ENCODE peak calls at places on chromosome 13, in seven cellular contexts. One of them, this sample, is unnamed.

GRCh38 chr13:35995136-35995535 is 136.0 kb downstream of the DCLK1 start:
- DNase-seq in left lung: no peak
- DNase-seq in stomach: no peak
- DNase-seq in astrocyte of the spinal cord: no peak
- DNase-seq in gastrocnemius medialis: no peak
- DNase-seq in GM23338: no peak
- DNase-seq in IMR-90: no peak
- DNase-seq in this sample: peak

GRCh38 chr13:93180376-93180966 is 46.1 kb upstream of the GPC6 start:
- DNase-seq in left lung: no peak
- DNase-seq in stomach: no peak
- DNase-seq in astrocyte of the spinal cord: peak
- DNase-seq in gastrocnemius medialis: no peak
- DNase-seq in GM23338: no peak
- DNase-seq in IMR-90: peak
- DNase-seq in this sample: no peak

GRCh38 chr13:99975626-99976025 is 4.1 kb upstream of the ZIC5 start:
- DNase-seq in left lung: no peak
- DNase-seq in stomach: peak
- DNase-seq in astrocyte of the spinal cord: no peak
- DNase-seq in gastrocnemius medialis: no peak
- DNase-seq in GM23338: peak
- DNase-seq in IMR-90: no peak
- DNase-seq in this sample: no peak

GRCh38 chr13:96762876-96763275 is 231.4 kb downstream of the OXGR1 start:
- DNase-seq in left lung: no peak
- DNase-seq in stomach: no peak
- DNase-seq in astrocyte of the spinal cord: no peak
- DNase-seq in gastrocnemius medialis: no peak
- DNase-seq in GM23338: no peak
- DNase-seq in IMR-90: no peak
- DNase-seq in this sample: no peak

GRCh38 chr13:108915095-108915633 is 285.8 kb downstream of the MYO16 start:
- DNase-seq in left lung: no peak
- DNase-seq in stomach: no peak
- DNase-seq in astrocyte of the spinal cord: peak
- DNase-seq in gastrocnemius medialis: no peak
- DNase-seq in GM23338: peak
- DNase-seq in IMR-90: peak
- DNase-seq in this sample: peak

GRCh38 chr13:33490461-33491327 is 205.1 kb upstream of the STARD13 start:
- DNase-seq in left lung: no peak
- DNase-seq in stomach: no peak
- DNase-seq in astrocyte of the spinal cord: no peak
- DNase-seq in gastrocnemius medialis: no peak
- DNase-seq in GM23338: peak
- DNase-seq in IMR-90: no peak
- DNase-seq in this sample: no peak

GRCh38 chr13:91247768-91248167 is 99.7 kb upstream of the MIR17HG start:
- DNase-seq in left lung: no peak
- DNase-seq in stomach: no peak
- DNase-seq in astrocyte of the spinal cord: peak
- DNase-seq in gastrocnemius medialis: no peak
- DNase-seq in GM23338: peak
- DNase-seq in IMR-90: no peak
- DNase-seq in this sample: no peak

GRCh38 chr13:73290844-73291243 is 232.0 kb downstream of the KLF5 start:
- DNase-seq in left lung: no peak
- DNase-seq in stomach: no peak
- DNase-seq in astrocyte of the spinal cord: no peak
- DNase-seq in gastrocnemius medialis: no peak
- DNase-seq in GM23338: no peak
- DNase-seq in IMR-90: no peak
- DNase-seq in this sample: no peak

GRCh38 chr13:37138169-37138568 is 32.7 kb upstream of the CSNK1A1L start:
- DNase-seq in left lung: no peak
- DNase-seq in stomach: no peak
- DNase-seq in astrocyte of the spinal cord: no peak
- DNase-seq in gastrocnemius medialis: no peak
- DNase-seq in GM23338: peak
- DNase-seq in IMR-90: no peak
- DNase-seq in this sample: peak

GRCh38 chr13:38519229-38519910 is 167.5 kb upstream of the FREM2 start:
- DNase-seq in left lung: no peak
- DNase-seq in stomach: no peak
- DNase-seq in astrocyte of the spinal cord: no peak
- DNase-seq in gastrocnemius medialis: no peak
- DNase-seq in GM23338: peak
- DNase-seq in IMR-90: no peak
- DNase-seq in this sample: no peak

GRCh38 chr13:45194081-45194939 is 6.5 kb downstream of the KCTD4 start:
- DNase-seq in left lung: peak
- DNase-seq in stomach: no peak
- DNase-seq in astrocyte of the spinal cord: peak
- DNase-seq in gastrocnemius medialis: no peak
- DNase-seq in GM23338: peak
- DNase-seq in IMR-90: peak
- DNase-seq in this sample: peak
- TF ChIP-seq CTCF in left lung: no peak
- TF ChIP-seq CTCF in stomach: no peak
- TF ChIP-seq CTCF in astrocyte of the spinal cord: peak
- TF ChIP-seq CTCF in gastrocnemius medialis: no peak
- TF ChIP-seq CTCF in GM23338: peak
- TF ChIP-seq CTCF in IMR-90: peak
- TF ChIP-seq CTCF in this sample: no peak

GRCh38 chr13:20192470-20193141 is at the start of gene GJB2:
- DNase-seq in left lung: no peak
- DNase-seq in stomach: peak
- DNase-seq in astrocyte of the spinal cord: no peak
- DNase-seq in gastrocnemius medialis: no peak
- DNase-seq in GM23338: peak
- DNase-seq in IMR-90: no peak
- DNase-seq in this sample: no peak
- H3K4me3 ChIP-seq in left lung: peak
- H3K4me3 ChIP-seq in stomach: peak
- H3K4me3 ChIP-seq in astrocyte of the spinal cord: peak
- H3K4me3 ChIP-seq in gastrocnemius medialis: peak
- H3K4me3 ChIP-seq in GM23338: peak
- H3K4me3 ChIP-seq in IMR-90: peak
- H3K4me3 ChIP-seq in this sample: peak

GRCh38 chr13:27283906-27284523 is 13.4 kb downstream of the RASL11A start:
- DNase-seq in left lung: no peak
- DNase-seq in stomach: no peak
- DNase-seq in astrocyte of the spinal cord: no peak
- DNase-seq in gastrocnemius medialis: no peak
- DNase-seq in GM23338: no peak
- DNase-seq in IMR-90: no peak
- DNase-seq in this sample: peak
- TF ChIP-seq CTCF in left lung: peak
- TF ChIP-seq CTCF in stomach: no peak
- TF ChIP-seq CTCF in astrocyte of the spinal cord: peak
- TF ChIP-seq CTCF in gastrocnemius medialis: no peak
- TF ChIP-seq CTCF in GM23338: peak
- TF ChIP-seq CTCF in IMR-90: peak
- TF ChIP-seq CTCF in this sample: peak

GRCh38 chr13:50911051-50911690 is 1.6 kb downstream of the RNASEH2B start:
- DNase-seq in left lung: no peak
- DNase-seq in stomach: no peak
- DNase-seq in astrocyte of the spinal cord: no peak
- DNase-seq in gastrocnemius medialis: no peak
- DNase-seq in GM23338: no peak
- DNase-seq in IMR-90: no peak
- DNase-seq in this sample: no peak

GRCh38 chr13:50914301-50914700 is 4.7 kb downstream of the RNASEH2B start:
- DNase-seq in left lung: no peak
- DNase-seq in stomach: no peak
- DNase-seq in astrocyte of the spinal cord: peak
- DNase-seq in gastrocnemius medialis: no peak
- DNase-seq in GM23338: no peak
- DNase-seq in IMR-90: no peak
- DNase-seq in this sample: peak

GRCh38 chr13:50914848-50915247 is 5.3 kb downstream of the RNASEH2B start:
- DNase-seq in left lung: no peak
- DNase-seq in stomach: no peak
- DNase-seq in astrocyte of the spinal cord: peak
- DNase-seq in gastrocnemius medialis: no peak
- DNase-seq in GM23338: no peak
- DNase-seq in IMR-90: peak
- DNase-seq in this sample: peak

GRCh38 chr13:50911937-50912624 is 2.5 kb downstream of the RNASEH2B start:
- DNase-seq in left lung: peak
- DNase-seq in stomach: peak
- DNase-seq in astrocyte of the spinal cord: peak
- DNase-seq in gastrocnemius medialis: peak
- DNase-seq in GM23338: peak
- DNase-seq in IMR-90: peak
- DNase-seq in this sample: peak

GRCh38 chr13:50912851-50913250 is 3.3 kb downstream of the RNASEH2B start:
- DNase-seq in left lung: no peak
- DNase-seq in stomach: no peak
- DNase-seq in astrocyte of the spinal cord: no peak
- DNase-seq in gastrocnemius medialis: no peak
- DNase-seq in GM23338: no peak
- DNase-seq in IMR-90: peak
- DNase-seq in this sample: no peak
- H3K4me3 ChIP-seq in left lung: no peak
- H3K4me3 ChIP-seq in stomach: no peak
- H3K4me3 ChIP-seq in astrocyte of the spinal cord: no peak
- H3K4me3 ChIP-seq in gastrocnemius medialis: no peak
- H3K4me3 ChIP-seq in GM23338: no peak
- H3K4me3 ChIP-seq in IMR-90: no peak
- H3K4me3 ChIP-seq in this sample: no peak

GRCh38 chr13:114132419-114133121 is at the start of gene RASA3:
- DNase-seq in left lung: peak
- DNase-seq in stomach: peak
- DNase-seq in astrocyte of the spinal cord: peak
- DNase-seq in gastrocnemius medialis: peak
- DNase-seq in GM23338: peak
- DNase-seq in IMR-90: peak
- DNase-seq in this sample: peak

GRCh38 chr13:114136576-114136975 is 4.2 kb upstream of the RASA3 start:
- DNase-seq in left lung: no peak
- DNase-seq in stomach: no peak
- DNase-seq in astrocyte of the spinal cord: no peak
- DNase-seq in gastrocnemius medialis: no peak
- DNase-seq in GM23338: no peak
- DNase-seq in IMR-90: no peak
- DNase-seq in this sample: no peak

GRCh38 chr13:114134111-114134943 is 1.9 kb upstream of the RASA3 start:
- DNase-seq in left lung: no peak
- DNase-seq in stomach: no peak
- DNase-seq in astrocyte of the spinal cord: no peak
- DNase-seq in gastrocnemius medialis: no peak
- DNase-seq in GM23338: peak
- DNase-seq in IMR-90: no peak
- DNase-seq in this sample: no peak

GRCh38 chr13:114134944-114135610 is 2.7 kb upstream of the RASA3 start:
- DNase-seq in left lung: peak
- DNase-seq in stomach: no peak
- DNase-seq in astrocyte of the spinal cord: no peak
- DNase-seq in gastrocnemius medialis: no peak
- DNase-seq in GM23338: no peak
- DNase-seq in IMR-90: no peak
- DNase-seq in this sample: no peak

DNA sequence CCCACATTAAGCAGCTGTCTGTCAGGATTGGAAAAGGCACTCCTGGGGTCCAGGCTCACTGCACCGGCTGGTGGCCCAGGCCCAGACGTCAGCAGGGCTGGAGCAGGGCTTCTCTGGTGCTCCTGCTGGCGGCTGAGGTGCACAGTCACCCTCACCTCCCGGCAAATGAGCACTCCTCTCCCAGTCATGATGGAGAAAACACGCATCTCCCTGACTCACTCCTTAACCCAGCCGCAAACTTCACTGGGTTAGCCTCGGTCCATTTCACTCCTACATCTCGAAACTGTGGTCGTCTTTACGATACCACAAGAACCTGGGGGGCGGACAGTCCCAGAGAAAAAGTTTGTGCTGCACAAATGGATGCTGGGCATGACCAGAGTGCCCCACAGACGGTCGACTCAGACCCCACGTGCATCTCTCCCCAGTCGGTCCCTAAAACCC is 3.3 kb upstream of the RASA3 start:
- DNase-seq in left lung: no peak
- DNase-seq in stomach: no peak
- DNase-seq in astrocyte of the spinal cord: no peak
- DNase-seq in gastrocnemius medialis: no peak
- DNase-seq in GM23338: no peak
- DNase-seq in IMR-90: no peak
- DNase-seq in this sample: no peak
- TF ChIP-seq CTCF in left lung: no peak
- TF ChIP-seq CTCF in stomach: no peak
- TF ChIP-seq CTCF in astrocyte of the spinal cord: no peak
- TF ChIP-seq CTCF in gastrocnemius medialis: no peak
- TF ChIP-seq CTCF in GM23338: no peak
- TF ChIP-seq CTCF in IMR-90: no peak
- TF ChIP-seq CTCF in this sample: no peak

DNA sequence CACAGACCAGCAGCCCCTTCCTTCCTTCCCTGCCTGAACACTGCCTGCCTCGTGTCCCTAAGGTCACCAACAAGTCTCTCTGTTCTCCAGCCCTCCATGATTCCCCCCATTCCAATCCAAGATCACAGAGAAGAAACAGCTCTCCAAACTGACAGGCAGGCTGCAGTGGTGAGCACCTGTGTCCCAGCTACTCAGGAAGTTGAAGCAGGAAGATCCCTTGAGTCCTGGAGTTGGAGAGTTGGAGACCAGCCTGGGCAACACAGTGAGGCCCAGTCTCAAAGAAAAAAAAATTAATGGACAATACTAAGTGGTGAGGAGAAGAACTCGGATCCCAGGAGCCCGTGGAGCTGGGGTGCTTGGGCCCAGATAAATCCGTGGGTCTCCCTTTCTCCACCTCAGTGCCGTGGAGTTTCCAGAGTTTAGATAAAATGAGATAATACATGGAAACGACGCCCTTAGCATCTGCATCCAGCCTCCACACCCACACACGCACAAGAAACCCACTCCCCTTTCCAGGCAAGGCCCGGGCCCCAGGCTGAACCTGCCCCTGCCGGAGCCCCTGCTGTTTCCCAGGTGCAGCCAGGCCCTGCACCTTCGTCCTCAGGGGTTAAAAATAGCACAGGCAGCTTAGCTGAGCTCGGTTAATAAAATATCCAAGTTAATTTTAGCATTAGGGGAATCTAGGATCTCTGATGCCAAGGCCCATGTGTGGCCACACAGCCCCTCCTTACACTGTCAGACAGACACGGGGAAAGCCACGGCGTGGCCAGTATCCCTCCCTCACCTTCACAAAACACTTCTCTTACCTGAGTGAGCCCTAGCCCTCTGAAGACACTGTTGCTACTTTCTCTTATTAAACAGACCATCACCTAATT is 4.7 kb downstream of the RASA3 start:
- DNase-seq in left lung: no peak
- DNase-seq in stomach: no peak
- DNase-seq in astrocyte of the spinal cord: no peak
- DNase-seq in gastrocnemius medialis: no peak
- DNase-seq in GM23338: no peak
- DNase-seq in IMR-90: no peak
- DNase-seq in this sample: no peak
- H3K4me3 ChIP-seq in left lung: no peak
- H3K4me3 ChIP-seq in stomach: no peak
- H3K4me3 ChIP-seq in astrocyte of the spinal cord: no peak
- H3K4me3 ChIP-seq in gastrocnemius medialis: peak
- H3K4me3 ChIP-seq in GM23338: no peak
- H3K4me3 ChIP-seq in IMR-90: no peak
- H3K4me3 ChIP-seq in this sample: no peak